ENCODE peak calls at places on chromosomes 12 and 14, in ten cellular contexts. One of them, this sample, is unnamed.

GRCh38 chr12:117329756-117330155 is 31.7 kb downstream of the NOS1 start:
- DNase-seq in HL-60: no peak
- DNase-seq in uterus: no peak
- DNase-seq in AG04449: no peak
- DNase-seq in progenitor cell of endocrine pancreas: no peak
- DNase-seq in NB4: no peak
- DNase-seq in H9: no peak
- DNase-seq in coronary artery: no peak
- DNase-seq in endothelial cell: no peak
- DNase-seq in esophagus squamous epithelium: no peak
- DNase-seq in this sample: no peak

GRCh38 chr12:45658066-45658465 is 71.4 kb upstream of the ARID2 start:
- DNase-seq in HL-60: peak
- DNase-seq in uterus: no peak
- DNase-seq in AG04449: no peak
- DNase-seq in progenitor cell of endocrine pancreas: no peak
- DNase-seq in NB4: peak
- DNase-seq in H9: no peak
- DNase-seq in coronary artery: no peak
- DNase-seq in endothelial cell: no peak
- DNase-seq in esophagus squamous epithelium: no peak
- DNase-seq in this sample: no peak

GRCh38 chr12:6229823-6230222 is 29.6 kb downstream of the CD9 start:
- DNase-seq in HL-60: peak
- DNase-seq in uterus: peak
- DNase-seq in AG04449: no peak
- DNase-seq in progenitor cell of endocrine pancreas: no peak
- DNase-seq in NB4: peak
- DNase-seq in H9: no peak
- DNase-seq in coronary artery: peak
- DNase-seq in endothelial cell: no peak
- DNase-seq in esophagus squamous epithelium: no peak
- DNase-seq in this sample: no peak

GRCh38 chr12:108571604-108572165 is 9.3 kb downstream of the ISCU start:
- DNase-seq in HL-60: no peak
- DNase-seq in uterus: no peak
- DNase-seq in AG04449: no peak
- DNase-seq in progenitor cell of endocrine pancreas: no peak
- DNase-seq in NB4: no peak
- DNase-seq in H9: no peak
- DNase-seq in coronary artery: no peak
- DNase-seq in endothelial cell: no peak
- DNase-seq in esophagus squamous epithelium: no peak
- DNase-seq in this sample: no peak

GRCh38 chr12:69154585-69155363 is 84.6 kb upstream of the CPSF6 start:
- DNase-seq in HL-60: peak
- DNase-seq in uterus: peak
- DNase-seq in AG04449: no peak
- DNase-seq in progenitor cell of endocrine pancreas: peak
- DNase-seq in NB4: peak
- DNase-seq in H9: peak
- DNase-seq in coronary artery: no peak
- DNase-seq in endothelial cell: peak
- DNase-seq in esophagus squamous epithelium: no peak
- DNase-seq in this sample: peak

GRCh38 chr14:76997257-76997970 is 31.1 kb downstream of the IRF2BPL start:
- DNase-seq in HL-60: no peak
- DNase-seq in uterus: no peak
- DNase-seq in AG04449: no peak
- DNase-seq in progenitor cell of endocrine pancreas: no peak
- DNase-seq in NB4: no peak
- DNase-seq in H9: no peak
- DNase-seq in coronary artery: no peak
- DNase-seq in endothelial cell: no peak
- DNase-seq in esophagus squamous epithelium: no peak
- DNase-seq in this sample: no peak

GRCh38 chr14:31275731-31276130 is 68.1 kb upstream of the HECTD1 start:
- DNase-seq in HL-60: no peak
- DNase-seq in uterus: no peak
- DNase-seq in AG04449: no peak
- DNase-seq in progenitor cell of endocrine pancreas: no peak
- DNase-seq in NB4: no peak
- DNase-seq in H9: no peak
- DNase-seq in coronary artery: no peak
- DNase-seq in endothelial cell: no peak
- DNase-seq in esophagus squamous epithelium: no peak
- DNase-seq in this sample: no peak

GRCh38 chr14:30808576-30808975 is 65.8 kb upstream of the COCH start:
- DNase-seq in HL-60: no peak
- DNase-seq in uterus: no peak
- DNase-seq in AG04449: no peak
- DNase-seq in progenitor cell of endocrine pancreas: no peak
- DNase-seq in NB4: no peak
- DNase-seq in H9: no peak
- DNase-seq in coronary artery: no peak
- DNase-seq in endothelial cell: no peak
- DNase-seq in esophagus squamous epithelium: no peak
- DNase-seq in this sample: no peak

DNA sequence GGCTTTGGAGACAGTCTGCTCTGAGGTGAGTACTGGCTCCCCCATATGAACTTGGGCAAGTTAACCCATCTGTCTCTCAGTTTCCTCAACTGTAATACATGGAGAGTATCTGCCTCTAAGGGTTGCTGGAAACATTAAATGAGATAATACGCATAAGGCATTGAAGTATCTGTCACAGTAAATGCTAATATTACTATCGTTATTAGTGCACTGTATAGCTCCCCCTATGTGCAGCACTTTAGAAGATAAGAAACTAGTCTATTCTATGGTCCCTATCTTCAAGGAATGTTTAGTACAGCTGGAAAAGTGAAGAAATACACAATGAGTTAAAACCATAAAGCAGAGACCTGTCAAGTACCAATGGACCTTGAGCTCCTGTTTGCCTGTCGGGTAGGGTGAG is 51.7 kb upstream of the CFL2 start:
- DNase-seq in HL-60: no peak
- DNase-seq in uterus: no peak
- DNase-seq in AG04449: no peak
- DNase-seq in progenitor cell of endocrine pancreas: no peak
- DNase-seq in NB4: no peak
- DNase-seq in H9: no peak
- DNase-seq in coronary artery: no peak
- DNase-seq in endothelial cell: no peak
- DNase-seq in esophagus squamous epithelium: no peak
- DNase-seq in this sample: no peak
- TF ChIP-seq CTCF in HL-60: no peak
- TF ChIP-seq CTCF in uterus: no peak
- TF ChIP-seq CTCF in AG04449: no peak
- TF ChIP-seq CTCF in progenitor cell of endocrine pancreas: peak
- TF ChIP-seq CTCF in NB4: no peak
- TF ChIP-seq CTCF in H9: peak
- TF ChIP-seq CTCF in coronary artery: no peak
- TF ChIP-seq CTCF in endothelial cell: peak
- TF ChIP-seq CTCF in esophagus squamous epithelium: no peak
- TF ChIP-seq CTCF in this sample: no peak

GRCh38 chr12:89707623-89707991 is 1.0 kb downstream of the ATP2B1 start:
- DNase-seq in HL-60: peak
- DNase-seq in uterus: peak
- DNase-seq in AG04449: no peak
- DNase-seq in progenitor cell of endocrine pancreas: peak
- DNase-seq in NB4: peak
- DNase-seq in H9: peak
- DNase-seq in coronary artery: no peak
- DNase-seq in endothelial cell: peak
- DNase-seq in esophagus squamous epithelium: no peak
- DNase-seq in this sample: no peak

GRCh38 chr12:89708793-89709156 is at the start of gene ATP2B1:
- DNase-seq in HL-60: peak
- DNase-seq in uterus: peak
- DNase-seq in AG04449: no peak
- DNase-seq in progenitor cell of endocrine pancreas: peak
- DNase-seq in NB4: peak
- DNase-seq in H9: peak
- DNase-seq in coronary artery: peak
- DNase-seq in endothelial cell: peak
- DNase-seq in esophagus squamous epithelium: peak
- DNase-seq in this sample: peak

GRCh38 chr12:89704457-89704856 is 4.2 kb downstream of the ATP2B1 start:
- DNase-seq in HL-60: no peak
- DNase-seq in uterus: no peak
- DNase-seq in AG04449: no peak
- DNase-seq in progenitor cell of endocrine pancreas: no peak
- DNase-seq in NB4: no peak
- DNase-seq in H9: no peak
- DNase-seq in coronary artery: no peak
- DNase-seq in endothelial cell: no peak
- DNase-seq in esophagus squamous epithelium: no peak
- DNase-seq in this sample: no peak

GRCh38 chr12:89707992-89708792 is 446 bp downstream of the ATP2B1 start:
- DNase-seq in HL-60: peak
- DNase-seq in uterus: peak
- DNase-seq in AG04449: no peak
- DNase-seq in progenitor cell of endocrine pancreas: peak
- DNase-seq in NB4: peak
- DNase-seq in H9: peak
- DNase-seq in coronary artery: peak
- DNase-seq in endothelial cell: peak
- DNase-seq in esophagus squamous epithelium: no peak
- DNase-seq in this sample: peak

GRCh38 chr12:89706551-89707348 is 1.9 kb downstream of the ATP2B1 start:
- DNase-seq in HL-60: no peak
- DNase-seq in uterus: peak
- DNase-seq in AG04449: no peak
- DNase-seq in progenitor cell of endocrine pancreas: no peak
- DNase-seq in NB4: no peak
- DNase-seq in H9: no peak
- DNase-seq in coronary artery: no peak
- DNase-seq in endothelial cell: no peak
- DNase-seq in esophagus squamous epithelium: no peak
- DNase-seq in this sample: no peak
- TF ChIP-seq CTCF in HL-60: no peak
- TF ChIP-seq CTCF in uterus: no peak
- TF ChIP-seq CTCF in AG04449: no peak
- TF ChIP-seq CTCF in progenitor cell of endocrine pancreas: no peak
- TF ChIP-seq CTCF in NB4: no peak
- TF ChIP-seq CTCF in H9: no peak
- TF ChIP-seq CTCF in coronary artery: no peak
- TF ChIP-seq CTCF in endothelial cell: no peak
- TF ChIP-seq CTCF in esophagus squamous epithelium: no peak
- TF ChIP-seq CTCF in this sample: no peak

GRCh38 chr14:88565427-88565826 is 2.6 kb downstream of the ZC3H14 start:
- DNase-seq in HL-60: no peak
- DNase-seq in uterus: no peak
- DNase-seq in AG04449: no peak
- DNase-seq in progenitor cell of endocrine pancreas: no peak
- DNase-seq in NB4: no peak
- DNase-seq in H9: no peak
- DNase-seq in coronary artery: no peak
- DNase-seq in endothelial cell: no peak
- DNase-seq in esophagus squamous epithelium: no peak
- DNase-seq in this sample: no peak

GRCh38 chr14:88562532-88562830 is 356 bp upstream of the ZC3H14 start:
- DNase-seq in HL-60: no peak
- DNase-seq in uterus: no peak
- DNase-seq in AG04449: no peak
- DNase-seq in progenitor cell of endocrine pancreas: no peak
- DNase-seq in NB4: no peak
- DNase-seq in H9: no peak
- DNase-seq in coronary artery: no peak
- DNase-seq in endothelial cell: no peak
- DNase-seq in esophagus squamous epithelium: no peak
- DNase-seq in this sample: no peak

GRCh38 chr14:88559852-88560251 is 3.0 kb upstream of the ZC3H14 start:
- DNase-seq in HL-60: no peak
- DNase-seq in uterus: no peak
- DNase-seq in AG04449: no peak
- DNase-seq in progenitor cell of endocrine pancreas: no peak
- DNase-seq in NB4: peak
- DNase-seq in H9: no peak
- DNase-seq in coronary artery: no peak
- DNase-seq in endothelial cell: no peak
- DNase-seq in esophagus squamous epithelium: no peak
- DNase-seq in this sample: no peak

GRCh38 chr14:88563845-88564244 is 1.0 kb downstream of the ZC3H14 start:
- DNase-seq in HL-60: no peak
- DNase-seq in uterus: no peak
- DNase-seq in AG04449: no peak
- DNase-seq in progenitor cell of endocrine pancreas: no peak
- DNase-seq in NB4: no peak
- DNase-seq in H9: no peak
- DNase-seq in coronary artery: no peak
- DNase-seq in endothelial cell: no peak
- DNase-seq in esophagus squamous epithelium: no peak
- DNase-seq in this sample: no peak

GRCh38 chr14:88562831-88563686 is at the start of gene ZC3H14:
- DNase-seq in HL-60: peak
- DNase-seq in uterus: peak
- DNase-seq in AG04449: no peak
- DNase-seq in progenitor cell of endocrine pancreas: peak
- DNase-seq in NB4: peak
- DNase-seq in H9: peak
- DNase-seq in coronary artery: peak
- DNase-seq in endothelial cell: peak
- DNase-seq in esophagus squamous epithelium: peak
- DNase-seq in this sample: peak
- TF ChIP-seq CTCF in HL-60: no peak
- TF ChIP-seq CTCF in uterus: no peak
- TF ChIP-seq CTCF in AG04449: no peak
- TF ChIP-seq CTCF in progenitor cell of endocrine pancreas: no peak
- TF ChIP-seq CTCF in NB4: no peak
- TF ChIP-seq CTCF in H9: no peak
- TF ChIP-seq CTCF in coronary artery: no peak
- TF ChIP-seq CTCF in endothelial cell: no peak
- TF ChIP-seq CTCF in esophagus squamous epithelium: peak
- TF ChIP-seq CTCF in this sample: no peak

GRCh38 chr14:102875652-102876051 is 46.8 kb upstream of the AMN start:
- DNase-seq in HL-60: no peak
- DNase-seq in uterus: no peak
- DNase-seq in AG04449: no peak
- DNase-seq in progenitor cell of endocrine pancreas: no peak
- DNase-seq in NB4: no peak
- DNase-seq in H9: no peak
- DNase-seq in coronary artery: no peak
- DNase-seq in endothelial cell: no peak
- DNase-seq in esophagus squamous epithelium: no peak
- DNase-seq in this sample: no peak

GRCh38 chr14:102873546-102874061 is 48.9 kb upstream of the AMN start:
- DNase-seq in HL-60: no peak
- DNase-seq in uterus: no peak
- DNase-seq in AG04449: no peak
- DNase-seq in progenitor cell of endocrine pancreas: no peak
- DNase-seq in NB4: no peak
- DNase-seq in H9: no peak
- DNase-seq in coronary artery: no peak
- DNase-seq in endothelial cell: no peak
- DNase-seq in esophagus squamous epithelium: no peak
- DNase-seq in this sample: no peak

GRCh38 chr14:102878970-102879460 is 43.4 kb upstream of the AMN start:
- DNase-seq in HL-60: no peak
- DNase-seq in uterus: no peak
- DNase-seq in AG04449: no peak
- DNase-seq in progenitor cell of endocrine pancreas: no peak
- DNase-seq in NB4: no peak
- DNase-seq in H9: no peak
- DNase-seq in coronary artery: no peak
- DNase-seq in endothelial cell: no peak
- DNase-seq in esophagus squamous epithelium: no peak
- DNase-seq in this sample: no peak

GRCh38 chr14:102882233-102882906 is 40.1 kb upstream of the AMN start:
- DNase-seq in HL-60: no peak
- DNase-seq in uterus: no peak
- DNase-seq in AG04449: no peak
- DNase-seq in progenitor cell of endocrine pancreas: no peak
- DNase-seq in NB4: no peak
- DNase-seq in H9: no peak
- DNase-seq in coronary artery: no peak
- DNase-seq in endothelial cell: no peak
- DNase-seq in esophagus squamous epithelium: no peak
- DNase-seq in this sample: peak

DNA sequence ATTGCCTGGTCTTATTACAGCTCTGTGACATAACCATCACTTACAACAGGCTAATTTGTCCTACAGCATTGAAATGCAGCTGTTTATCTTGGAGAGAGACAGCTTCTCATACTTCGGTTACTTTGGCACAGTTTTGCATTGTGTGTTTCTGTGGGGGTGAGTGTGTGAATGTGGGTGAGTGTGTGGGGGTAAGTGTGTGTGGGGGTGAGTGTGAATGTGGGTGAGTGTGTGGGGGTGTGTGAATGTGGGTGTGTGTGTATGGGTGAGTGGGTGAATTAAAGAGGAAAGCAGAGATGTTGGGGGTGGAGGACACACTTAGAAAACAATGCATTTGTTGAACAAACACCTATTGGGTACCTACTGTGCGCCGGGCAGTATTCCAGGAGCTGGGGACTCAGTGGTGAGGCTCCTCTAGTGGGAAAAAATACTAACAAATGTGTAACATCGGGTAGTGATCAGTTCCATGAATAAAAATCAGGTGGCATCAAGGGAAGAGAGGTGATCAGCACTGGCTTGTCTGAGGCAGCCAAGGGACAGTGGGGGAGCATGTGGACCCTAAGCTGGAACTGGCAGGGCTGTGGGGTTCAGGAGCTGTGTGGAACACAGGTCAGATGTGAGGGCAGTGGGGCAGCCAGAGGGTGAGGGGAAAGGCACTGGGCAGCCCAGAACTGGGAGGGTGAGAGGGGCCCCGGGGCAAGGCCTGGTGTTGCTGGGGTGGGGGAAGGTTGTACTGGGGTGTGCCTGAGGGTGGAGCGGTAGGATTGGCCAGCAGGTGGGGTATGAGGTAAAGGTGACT is 44.1 kb upstream of the AMN start:
- DNase-seq in HL-60: no peak
- DNase-seq in uterus: no peak
- DNase-seq in AG04449: no peak
- DNase-seq in progenitor cell of endocrine pancreas: no peak
- DNase-seq in NB4: no peak
- DNase-seq in H9: no peak
- DNase-seq in coronary artery: no peak
- DNase-seq in endothelial cell: no peak
- DNase-seq in esophagus squamous epithelium: no peak
- DNase-seq in this sample: no peak
- TF ChIP-seq CTCF in HL-60: no peak
- TF ChIP-seq CTCF in uterus: no peak
- TF ChIP-seq CTCF in AG04449: no peak
- TF ChIP-seq CTCF in progenitor cell of endocrine pancreas: no peak
- TF ChIP-seq CTCF in NB4: no peak
- TF ChIP-seq CTCF in H9: peak
- TF ChIP-seq CTCF in coronary artery: no peak
- TF ChIP-seq CTCF in endothelial cell: no peak
- TF ChIP-seq CTCF in esophagus squamous epithelium: no peak
- TF ChIP-seq CTCF in this sample: no peak

This sample was measured in osteocyte.